ENCODE peak calls at places on chromosome 16, in ten cellular contexts. One of them, this sample, is unnamed.

GRCh38 chr16:81429045-81429521 is 15.5 kb upstream of the CMIP start:
- DNase-seq in GM23338: peak
- DNase-seq in H1: no peak
- DNase-seq in stomach: peak
- DNase-seq in upper lobe of left lung: no peak
- DNase-seq in HCT116: peak
- DNase-seq in suprapubic skin: no peak
- DNase-seq in breast epithelium: no peak
- DNase-seq in HepG2: peak
- DNase-seq in esophagus muscularis mucosa: no peak
- DNase-seq in this sample: peak

GRCh38 chr16:26705346-26705745 is 361.4 kb upstream of the C16orf82 start:
- DNase-seq in breast epithelium: no peak
- DNase-seq in esophagus muscularis mucosa: peak
- DNase-seq in stomach: no peak
- DNase-seq in GM23338: no peak
- DNase-seq in HepG2: no peak
- DNase-seq in suprapubic skin: no peak
- DNase-seq in HCT116: no peak
- DNase-seq in upper lobe of left lung: no peak
- DNase-seq in H1: no peak
- DNase-seq in this sample: no peak

GRCh38 chr16:5045499-5046115 is 11.9 kb upstream of the NAGPA start:
- DNase-seq in suprapubic skin: no peak
- DNase-seq in stomach: no peak
- DNase-seq in H1: no peak
- DNase-seq in breast epithelium: no peak
- DNase-seq in esophagus muscularis mucosa: no peak
- DNase-seq in upper lobe of left lung: no peak
- DNase-seq in GM23338: no peak
- DNase-seq in HepG2: no peak
- DNase-seq in HCT116: no peak
- DNase-seq in this sample: no peak

GRCh38 chr16:30816769-30817168 is 29.8 kb upstream of the ZNF629 start:
- DNase-seq in suprapubic skin: no peak
- DNase-seq in esophagus muscularis mucosa: no peak
- DNase-seq in HCT116: no peak
- DNase-seq in stomach: no peak
- DNase-seq in HepG2: no peak
- DNase-seq in GM23338: no peak
- DNase-seq in upper lobe of left lung: no peak
- DNase-seq in H1: no peak
- DNase-seq in breast epithelium: no peak
- DNase-seq in this sample: no peak

GRCh38 chr16:21663889-21664647 is at the start of gene OTOA:
- DNase-seq in breast epithelium: no peak
- DNase-seq in upper lobe of left lung: peak
- DNase-seq in stomach: no peak
- DNase-seq in HepG2: no peak
- DNase-seq in suprapubic skin: no peak
- DNase-seq in H1: peak
- DNase-seq in HCT116: no peak
- DNase-seq in esophagus muscularis mucosa: no peak
- DNase-seq in GM23338: peak
- DNase-seq in this sample: peak

GRCh38 chr16:9092282-9092962 is 978 bp downstream of the HAPSTR1 start:
- DNase-seq in stomach: peak
- DNase-seq in H1: no peak
- DNase-seq in upper lobe of left lung: peak
- DNase-seq in GM23338: peak
- DNase-seq in suprapubic skin: peak
- DNase-seq in esophagus muscularis mucosa: no peak
- DNase-seq in HCT116: no peak
- DNase-seq in breast epithelium: no peak
- DNase-seq in HepG2: peak
- DNase-seq in this sample: peak

GRCh38 chr16:31499928-31500327 is 8.3 kb downstream of the RUSF1 start:
- DNase-seq in GM23338: no peak
- DNase-seq in HCT116: no peak
- DNase-seq in stomach: no peak
- DNase-seq in esophagus muscularis mucosa: no peak
- DNase-seq in upper lobe of left lung: no peak
- DNase-seq in breast epithelium: no peak
- DNase-seq in H1: no peak
- DNase-seq in suprapubic skin: no peak
- DNase-seq in HepG2: no peak
- DNase-seq in this sample: no peak

GRCh38 chr16:64094992-64095579 is 1026.8 kb downstream of the CDH11 start:
- DNase-seq in suprapubic skin: no peak
- DNase-seq in esophagus muscularis mucosa: no peak
- DNase-seq in H1: no peak
- DNase-seq in GM23338: no peak
- DNase-seq in breast epithelium: no peak
- DNase-seq in stomach: no peak
- DNase-seq in upper lobe of left lung: no peak
- DNase-seq in HepG2: no peak
- DNase-seq in HCT116: no peak
- DNase-seq in this sample: no peak

GRCh38 chr16:1542166-1542500 is 8.7 kb downstream of the TMEM204 start:
- DNase-seq in upper lobe of left lung: no peak
- DNase-seq in suprapubic skin: no peak
- DNase-seq in HepG2: no peak
- DNase-seq in stomach: no peak
- DNase-seq in esophagus muscularis mucosa: no peak
- DNase-seq in breast epithelium: no peak
- DNase-seq in GM23338: no peak
- DNase-seq in H1: no peak
- DNase-seq in HCT116: no peak
- DNase-seq in this sample: no peak

GRCh38 chr16:1545044-1545736 is 11.7 kb downstream of the TMEM204 start:
- DNase-seq in stomach: no peak
- DNase-seq in HepG2: peak
- DNase-seq in HCT116: no peak
- DNase-seq in upper lobe of left lung: peak
- DNase-seq in suprapubic skin: no peak
- DNase-seq in H1: no peak
- DNase-seq in esophagus muscularis mucosa: no peak
- DNase-seq in breast epithelium: no peak
- DNase-seq in GM23338: no peak
- DNase-seq in this sample: no peak

GRCh38 chr16:1541293-1542165 is 8.1 kb downstream of the TMEM204 start:
- DNase-seq in suprapubic skin: no peak
- DNase-seq in HCT116: no peak
- DNase-seq in breast epithelium: no peak
- DNase-seq in GM23338: no peak
- DNase-seq in HepG2: no peak
- DNase-seq in stomach: no peak
- DNase-seq in esophagus muscularis mucosa: no peak
- DNase-seq in H1: no peak
- DNase-seq in upper lobe of left lung: peak
- DNase-seq in this sample: no peak

GRCh38 chr16:1542533-1542932 is 9.1 kb downstream of the TMEM204 start:
- DNase-seq in breast epithelium: no peak
- DNase-seq in HCT116: no peak
- DNase-seq in upper lobe of left lung: peak
- DNase-seq in GM23338: no peak
- DNase-seq in stomach: no peak
- DNase-seq in esophagus muscularis mucosa: no peak
- DNase-seq in suprapubic skin: no peak
- DNase-seq in HepG2: no peak
- DNase-seq in H1: no peak
- DNase-seq in this sample: no peak

GRCh38 chr16:1543085-1543896 is 9.8 kb downstream of the TMEM204 start:
- DNase-seq in stomach: peak
- DNase-seq in esophagus muscularis mucosa: no peak
- DNase-seq in upper lobe of left lung: peak
- DNase-seq in breast epithelium: no peak
- DNase-seq in GM23338: peak
- DNase-seq in HCT116: peak
- DNase-seq in HepG2: peak
- DNase-seq in suprapubic skin: no peak
- DNase-seq in H1: no peak
- DNase-seq in this sample: peak
- TF ChIP-seq POLR2AphosphoS5 in stomach: peak
- TF ChIP-seq POLR2AphosphoS5 in esophagus muscularis mucosa: peak
- TF ChIP-seq POLR2AphosphoS5 in upper lobe of left lung: peak
- TF ChIP-seq POLR2AphosphoS5 in breast epithelium: peak
- TF ChIP-seq POLR2AphosphoS5 in GM23338: no peak
- TF ChIP-seq POLR2AphosphoS5 in HCT116: no peak
- TF ChIP-seq POLR2AphosphoS5 in HepG2: no peak
- TF ChIP-seq POLR2AphosphoS5 in suprapubic skin: no peak
- TF ChIP-seq POLR2AphosphoS5 in H1: no peak
- TF ChIP-seq POLR2AphosphoS5 in this sample: no peak

DNA sequence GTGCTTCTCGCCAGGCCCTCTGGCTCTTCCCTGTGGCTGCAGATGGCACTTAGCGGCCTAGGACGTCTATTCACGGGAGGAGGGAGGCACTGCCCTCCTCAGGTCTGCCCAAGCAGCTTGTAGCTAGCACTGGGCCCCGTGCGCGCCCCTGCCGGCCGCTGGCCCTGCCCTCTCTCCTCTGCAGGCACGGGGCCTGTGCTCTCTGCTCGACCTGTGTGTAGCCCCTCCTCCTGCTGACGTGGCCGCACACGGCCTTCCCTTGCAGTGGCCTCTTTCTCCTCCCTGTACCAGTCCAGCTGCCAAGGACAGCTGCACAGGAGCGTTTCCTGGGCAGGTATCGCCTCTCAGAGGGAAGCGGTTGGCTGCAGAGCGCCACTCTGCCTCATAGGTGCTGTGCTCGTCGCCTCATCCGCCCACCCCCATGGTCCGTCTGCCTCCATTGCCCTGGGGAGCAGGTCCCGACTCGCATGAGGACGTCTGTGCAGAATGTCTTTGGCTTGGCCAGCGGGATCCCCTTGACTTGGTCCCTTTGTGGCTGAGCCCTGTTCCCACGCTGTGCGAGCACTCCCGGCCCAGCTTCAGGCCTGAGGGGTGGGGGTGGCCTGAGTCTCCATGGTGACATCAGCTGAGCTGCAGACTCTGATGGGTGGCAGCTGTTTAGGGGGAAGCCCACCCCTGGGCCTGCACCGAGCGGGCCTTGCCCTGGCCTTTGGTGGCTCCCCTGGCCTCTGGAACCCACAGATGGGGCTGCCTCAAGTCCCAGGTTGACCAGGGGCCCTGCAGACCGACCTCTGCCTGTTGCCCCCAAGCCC is 34.6 kb downstream of the TSC2 start:
- DNase-seq in suprapubic skin: no peak
- DNase-seq in HCT116: no peak
- DNase-seq in upper lobe of left lung: peak
- DNase-seq in breast epithelium: no peak
- DNase-seq in H1: no peak
- DNase-seq in GM23338: no peak
- DNase-seq in HepG2: no peak
- DNase-seq in esophagus muscularis mucosa: no peak
- DNase-seq in stomach: peak
- DNase-seq in this sample: peak
- H3K4me3 ChIP-seq in suprapubic skin: no peak
- H3K4me3 ChIP-seq in HCT116: no peak
- H3K4me3 ChIP-seq in upper lobe of left lung: no peak
- H3K4me3 ChIP-seq in breast epithelium: no peak
- H3K4me3 ChIP-seq in H1: no peak
- H3K4me3 ChIP-seq in GM23338: no peak
- H3K4me3 ChIP-seq in HepG2: no peak
- H3K4me3 ChIP-seq in esophagus muscularis mucosa: no peak
- H3K4me3 ChIP-seq in stomach: no peak
- H3K4me3 ChIP-seq in this sample: no peak

GRCh38 chr16:73037331-73037745 is 10.6 kb downstream of the ZFHX3 start:
- DNase-seq in GM23338: no peak
- DNase-seq in stomach: peak
- DNase-seq in H1: no peak
- DNase-seq in HCT116: no peak
- DNase-seq in HepG2: no peak
- DNase-seq in suprapubic skin: no peak
- DNase-seq in upper lobe of left lung: no peak
- DNase-seq in breast epithelium: no peak
- DNase-seq in esophagus muscularis mucosa: no peak
- DNase-seq in this sample: no peak

GRCh38 chr16:73040735-73041402 is 7.1 kb downstream of the ZFHX3 start:
- DNase-seq in stomach: no peak
- DNase-seq in H1: no peak
- DNase-seq in HepG2: no peak
- DNase-seq in upper lobe of left lung: no peak
- DNase-seq in breast epithelium: no peak
- DNase-seq in suprapubic skin: no peak
- DNase-seq in esophagus muscularis mucosa: no peak
- DNase-seq in GM23338: no peak
- DNase-seq in HCT116: no peak
- DNase-seq in this sample: no peak

GRCh38 chr16:73036074-73036826 is 11.7 kb downstream of the ZFHX3 start:
- DNase-seq in breast epithelium: no peak
- DNase-seq in stomach: no peak
- DNase-seq in suprapubic skin: no peak
- DNase-seq in esophagus muscularis mucosa: no peak
- DNase-seq in H1: no peak
- DNase-seq in GM23338: peak
- DNase-seq in HCT116: no peak
- DNase-seq in HepG2: no peak
- DNase-seq in upper lobe of left lung: no peak
- DNase-seq in this sample: no peak

GRCh38 chr16:73040136-73040535 is 7.8 kb downstream of the ZFHX3 start:
- DNase-seq in suprapubic skin: no peak
- DNase-seq in esophagus muscularis mucosa: no peak
- DNase-seq in breast epithelium: peak
- DNase-seq in HCT116: no peak
- DNase-seq in upper lobe of left lung: no peak
- DNase-seq in H1: no peak
- DNase-seq in HepG2: no peak
- DNase-seq in stomach: no peak
- DNase-seq in GM23338: peak
- DNase-seq in this sample: no peak

DNA sequence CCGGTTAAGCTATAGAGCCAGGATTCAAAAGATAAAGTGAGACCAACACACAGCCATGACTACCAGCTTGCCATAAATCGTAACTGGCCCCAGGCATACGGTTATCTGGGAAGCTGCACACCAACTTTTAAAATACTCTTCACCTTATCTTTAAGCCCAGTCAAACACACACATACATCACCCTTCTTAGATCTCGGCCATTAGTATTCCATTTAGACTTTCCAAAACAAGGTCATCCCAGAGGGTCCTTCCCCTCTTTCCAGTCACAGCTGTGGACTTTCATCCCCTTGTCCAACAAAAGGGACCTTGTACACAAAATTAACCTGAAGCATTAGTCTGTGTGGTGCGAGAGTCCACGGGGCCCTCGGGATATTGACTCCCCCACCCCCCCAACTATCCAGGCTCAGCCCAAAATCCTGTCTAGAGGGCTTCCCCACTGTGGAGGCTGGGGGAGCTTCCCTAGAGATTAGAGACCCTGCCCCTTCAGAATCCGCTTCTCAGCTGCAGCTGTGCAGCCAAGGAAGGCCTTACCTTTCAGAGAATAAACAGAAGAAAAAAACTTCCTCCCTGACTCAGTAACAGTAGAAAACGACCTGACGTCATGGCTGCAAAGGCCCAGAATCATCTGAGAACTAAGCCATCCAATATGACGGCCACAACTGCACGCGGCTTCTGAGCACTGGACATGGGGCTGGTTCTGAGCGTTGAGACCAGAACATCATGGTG is 9.9 kb downstream of the ZFHX3 start:
- DNase-seq in upper lobe of left lung: no peak
- DNase-seq in stomach: no peak
- DNase-seq in breast epithelium: peak
- DNase-seq in suprapubic skin: no peak
- DNase-seq in HCT116: no peak
- DNase-seq in HepG2: peak
- DNase-seq in GM23338: no peak
- DNase-seq in H1: no peak
- DNase-seq in esophagus muscularis mucosa: no peak
- DNase-seq in this sample: no peak
- H3K27ac ChIP-seq in upper lobe of left lung: peak
- H3K27ac ChIP-seq in stomach: no peak
- H3K27ac ChIP-seq in breast epithelium: no peak
- H3K27ac ChIP-seq in suprapubic skin: no peak
- H3K27ac ChIP-seq in HCT116: no peak
- H3K27ac ChIP-seq in HepG2: peak
- H3K27ac ChIP-seq in GM23338: no peak
- H3K27ac ChIP-seq in H1: no peak
- H3K27ac ChIP-seq in esophagus muscularis mucosa: peak
- H3K27ac ChIP-seq in this sample: peak

GRCh38 chr16:24273511-24273910 is 17.4 kb downstream of the CACNG3 start:
- DNase-seq in breast epithelium: no peak
- DNase-seq in HCT116: no peak
- DNase-seq in suprapubic skin: no peak
- DNase-seq in stomach: no peak
- DNase-seq in HepG2: no peak
- DNase-seq in GM23338: no peak
- DNase-seq in esophagus muscularis mucosa: no peak
- DNase-seq in upper lobe of left lung: no peak
- DNase-seq in H1: no peak
- DNase-seq in this sample: no peak
- TF ChIP-seq POLR2AphosphoS5 in breast epithelium: no peak
- TF ChIP-seq POLR2AphosphoS5 in HCT116: no peak
- TF ChIP-seq POLR2AphosphoS5 in suprapubic skin: no peak
- TF ChIP-seq POLR2AphosphoS5 in stomach: no peak
- TF ChIP-seq POLR2AphosphoS5 in HepG2: no peak
- TF ChIP-seq POLR2AphosphoS5 in GM23338: no peak
- TF ChIP-seq POLR2AphosphoS5 in esophagus muscularis mucosa: no peak
- TF ChIP-seq POLR2AphosphoS5 in upper lobe of left lung: no peak
- TF ChIP-seq POLR2AphosphoS5 in H1: no peak
- TF ChIP-seq POLR2AphosphoS5 in this sample: no peak

This sample was measured in transverse colon.